ENCODE peak calls at places on chromosomes 1 and 21, in four cellular contexts. T is LoVo; H is stimulated activated CD8-positive, alpha-beta memory T cell treated with anti-CD3 and anti-CD28 coated beads, Interleukin-4, amount 100 ng/mL, for 24 hours; P is GM12865. C is an unnamed sample.

GRCh38 chr1:214551436-214552173 is at the start of gene PTPN14:
- DNase-seq in T (peak; percentile 91), H (no peak), P (no peak), C (peak; percentile 95)

GRCh38 chr1:233144434-233144833 is 151.1 kb downstream of the PCNX2 start:
- DNase-seq in T (no peak), H (no peak), P (no peak), C (no peak)

GRCh38 chr1:47870946-47871750 is 126.0 kb downstream of the TRABD2B start:
- DNase-seq in T (no peak), H (no peak), P (no peak), C (no peak)

GRCh38 chr1:22018583-22019559 is 17.4 kb downstream of the CELA3A start:
- DNase-seq in T (peak; percentile 25), H (peak; percentile 36), P (peak; percentile 71), C (peak; percentile 42)

GRCh38 chr1:113303252-113303651 is 87.1 kb upstream of the MAGI3 start:
- DNase-seq in T (no peak), H (no peak), P (no peak), C (no peak)

GRCh38 chr1:243686149-243686548 is 163.9 kb downstream of the AKT3 start:
- DNase-seq in T (no peak), H (no peak), P (peak; percentile 3), C (no peak)

GRCh38 chr1:228148196-228148861 is 1.4 kb upstream of the GJC2 start:
- DNase-seq in T (no peak), H (no peak), P (no peak), C (no peak)

GRCh38 chr1:9615316-9616063 is 26.8 kb downstream of the TMEM201 start:
- DNase-seq in T (peak; percentile 20), H (peak; percentile 47), P (peak; percentile 72), C (peak; percentile 32)

GRCh38 chr1:27058976-27059688 is 46.5 kb upstream of the TENT5B start:
- DNase-seq in T (no peak), H (no peak), P (no peak), C (no peak)

GRCh38 chr1:243528459-243529120 is 272.7 kb downstream of the SDCCAG8 start:
- DNase-seq in T (no peak), H (no peak), P (no peak), C (no peak)

GRCh38 chr1:201013991-201014815 is 9.3 kb downstream of the KIF21B start:
- DNase-seq in T (no peak), H (no peak), P (no peak), C (no peak)

GRCh38 chr21:45699966-45700365 is 56.4 kb downstream of the PCBP3 start:
- DNase-seq in T (no peak), H (no peak), P (no peak), C (no peak)

C was measured in NCI-H460.